ENCODE peak calls at places on chromosomes 4 and X, in four cellular contexts. E is left ventricle myocardium inferior, O is stomach, Y is GM23338. H is an unnamed sample.

GRCh38 chrX:104018126-104018525 is 4.6 kb upstream of the H2BW1 start:
- DNase-seq in Y (no peak), E (no peak), O (no peak), H (no peak)

GRCh38 chr4:72022553-72022952 is 9.2 kb upstream of the NPFFR2 start:
- DNase-seq in Y (no peak), O (no peak), E (no peak), H (no peak)

GRCh38 chr4:151485541-151486131 is 76.7 kb downstream of the FHIP1A start:
- DNase-seq in E (no peak), Y (peak; percentile 32), O (no peak), H (no peak)

GRCh38 chr4:128630881-128631280 is 178.6 kb upstream of the JADE1 start:
- DNase-seq in E (no peak), Y (no peak), O (no peak), H (no peak)

GRCh38 chr4:19748470-19748869 is 503.2 kb upstream of the SLIT2 start:
- DNase-seq in O (no peak), E (peak; percentile 17), Y (no peak), H (no peak)

GRCh38 chr4:85677286-85677685 is 202.3 kb downstream of the ARHGAP24 start:
- DNase-seq in Y (no peak), E (no peak), O (no peak), H (peak; percentile 85)

GRCh38 chrX:37287741-37288424 is 61.3 kb upstream of the PRRG1 start:
- DNase-seq in E (no peak), Y (no peak), O (no peak), H (no peak)

GRCh38 chr4:147361726-147362125 is 119.2 kb upstream of the EDNRA start:
- DNase-seq in Y (no peak), E (no peak), O (peak; percentile 33), H (peak; percentile 46)

GRCh38 chr4:116332508-116332907 is 752.9 kb downstream of the TRAM1L1 start:
- DNase-seq in E (no peak), O (no peak), Y (no peak), H (no peak)

GRCh38 chrX:140725500-140725899 is 15.9 kb downstream of the LINC00632 start:
- DNase-seq in E (no peak), O (no peak), Y (no peak), H (no peak)

GRCh38 chrX:20383487-20383886 is 116.8 kb upstream of the RPS6KA3 start:
- DNase-seq in Y (no peak), E (no peak), O (no peak), H (no peak)

GRCh38 chrX:8803326-8803725 is 2.1 kb upstream of the FAM9A start:
- DNase-seq in E (no peak), Y (no peak), O (no peak), H (no peak)

GRCh38 chr4:80112236-80112635 is 39.2 kb upstream of the ANTXR2 start:
- DNase-seq in O (no peak), E (peak; percentile 32), Y (no peak), H (no peak)

GRCh38 chr4:47926667-47927258 is 12.4 kb upstream of the NFXL1 start:
- DNase-seq in Y (peak; percentile 94), E (no peak), O (peak; percentile 61), H (peak; percentile 75)

GRCh38 chrX:12370444-12371089 is 232.3 kb downstream of the FRMPD4 start:
- DNase-seq in Y (no peak), E (peak; percentile 15), O (no peak), H (no peak)

GRCh38 chrX:98795636-98796035 is 1614.4 kb downstream of the PCDH19 start:
- DNase-seq in Y (no peak), O (no peak), E (no peak), H (no peak)

GRCh38 chrX:15877380-15877779 is 22.8 kb upstream of the AP1S2 start:
- DNase-seq in O (no peak), E (peak; percentile 12), Y (no peak), H (no peak)

GRCh38 chr4:45897934-45898585 is 225.8 kb downstream of the GABRG1 start:
- DNase-seq in Y (no peak), E (no peak), O (no peak), H (no peak)

GRCh38 chr4:26069218-26069617 is 155.2 kb downstream of the SMIM20 start:
- DNase-seq in Y (peak; percentile 89), E (no peak), O (no peak), H (no peak)

GRCh38 chr4:37666625-37667071 is 19.5 kb downstream of the RELL1 start:
- DNase-seq in O (peak; percentile 77), Y (peak; percentile 22), E (no peak), H (no peak)

GRCh38 chrX:23908219-23909003 is 605 bp downstream of the CXorf58 start:
- DNase-seq in O (no peak), Y (peak; percentile 53), E (no peak), H (no peak)

GRCh38 chr4:27666943-27667342 is 806.3 kb downstream of the STIM2 start:
- DNase-seq in E (no peak), Y (peak; percentile 55), O (no peak), H (no peak)

GRCh38 chrX:19344207-19344534 is 444 bp downstream of the PDHA1 start:
- DNase-seq in O (no peak), E (no peak), Y (peak; percentile 6), H (no peak)

GRCh38 chrX:19343462-19344206 is at the start of gene PDHA1:
- DNase-seq in Y (peak; percentile 92), O (peak; percentile 95), E (peak; percentile 93), H (peak; percentile 94)

GRCh38 chrX:19342331-19342906 is 1.3 kb upstream of the PDHA1 start:
- DNase-seq in E (no peak), O (no peak), Y (no peak), H (no peak)

GRCh38 chrX:19343085-19343461 is 654 bp upstream of the PDHA1 start:
- DNase-seq in Y (peak; percentile 2), O (no peak), E (no peak), H (no peak)

GRCh38 chrX:19344661-19345060 is 934 bp downstream of the PDHA1 start:
- DNase-seq in E (no peak), Y (no peak), O (no peak), H (no peak)
- TF ChIP-seq CTCF in E (no peak), Y (no peak), O (no peak), H (no peak)

GRCh38 chrX:54357414-54358377 is at the start of gene WNK3:
- DNase-seq in E (peak; percentile 71), Y (peak; percentile 90), O (peak; percentile 63), H (peak; percentile 82)
- H3K4me3 ChIP-seq in E (peak within 1 kb of the TSS; percentile 68), Y (peak within 1 kb of the TSS; percentile 81), O (peak within 1 kb of the TSS; percentile 43), H (peak within 1 kb of the TSS; percentile 61)

GRCh38 chr4:3239998-3240920 is 8.7 kb upstream of the MSANTD1 start:
- DNase-seq in Y (no peak), E (no peak), O (no peak), H (peak; percentile 70)

GRCh38 chr4:3244002-3244401 is 5.0 kb upstream of the MSANTD1 start:
- DNase-seq in O (no peak), E (no peak), Y (no peak), H (peak; percentile 43)

GRCh38 chr4:3243066-3243775 is 5.7 kb upstream of the MSANTD1 start:
- DNase-seq in O (no peak), Y (peak; percentile 19), E (no peak), H (no peak)

GRCh38 chr4:3240936-3241522 is 7.9 kb upstream of the MSANTD1 start:
- DNase-seq in E (no peak), Y (no peak), O (no peak), H (no peak)

DNA sequence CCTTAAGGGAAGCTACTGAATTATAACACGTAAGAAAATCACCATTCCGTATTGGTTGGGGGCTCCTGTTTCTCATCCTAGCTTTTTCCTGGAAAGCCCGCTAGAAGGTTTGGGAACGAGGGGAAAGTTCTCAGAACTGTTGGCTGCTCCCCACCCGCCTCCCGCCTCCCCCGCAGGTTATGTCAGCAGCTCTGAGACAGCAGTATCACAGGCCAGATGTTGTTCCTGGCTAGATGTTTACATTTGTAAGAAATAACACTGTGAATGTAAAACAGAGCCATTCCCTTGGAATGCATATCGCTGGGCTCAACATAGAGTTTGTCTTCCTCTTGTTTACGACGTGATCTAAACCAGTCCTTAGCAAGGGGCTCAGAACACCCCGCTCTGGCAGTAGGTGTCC is 7.1 kb upstream of the MSANTD1 start:
- DNase-seq in Y (no peak), E (no peak), O (no peak), H (no peak)
- H3K4me1 ChIP-seq in Y (peaks cover 11% of the 10 kb centered on the region), E (peaks cover 3% of the 10 kb centered on the region), O (peaks cover 10% of the 10 kb centered on the region), H (peaks cover 11% of the 10 kb centered on the region)

DNA sequence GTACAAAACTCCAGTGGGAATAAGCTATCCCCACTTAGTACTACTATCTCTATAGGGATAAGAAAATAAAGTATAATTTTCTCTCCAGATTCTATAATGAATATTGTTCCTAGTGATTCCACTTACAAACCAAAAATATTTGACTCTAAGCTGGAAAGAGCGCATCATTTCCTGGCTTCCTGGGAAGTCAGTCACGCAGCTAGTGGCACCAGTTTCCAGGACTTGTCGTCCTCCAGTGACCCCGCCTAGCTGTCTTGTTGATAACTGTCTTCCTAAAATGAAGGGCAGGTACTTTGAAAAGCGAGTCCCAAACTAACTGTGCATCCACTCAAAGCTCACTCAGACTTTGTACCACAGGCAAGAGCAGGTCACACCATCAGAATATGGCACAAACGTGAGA is 39.3 kb downstream of the LNX1 start:
- DNase-seq in E (no peak), O (no peak), Y (no peak), H (no peak)
- TF ChIP-seq CTCF in E (no peak), O (no peak), Y (no peak), H (no peak)

GRCh38 chrX:57285001-57285400 is 1.5 kb upstream of the FAAH2 start:
- DNase-seq in O (no peak), Y (no peak), E (no peak), H (no peak)

GRCh38 chrX:57289089-57289488 is 2.6 kb downstream of the FAAH2 start:
- DNase-seq in E (no peak), O (no peak), Y (no peak), H (no peak)

GRCh38 chrX:57282568-57282967 is 3.9 kb upstream of the FAAH2 start:
- DNase-seq in Y (peak; percentile 27), O (no peak), E (no peak), H (no peak)

GRCh38 chrX:57286507-57287251 is at the start of gene FAAH2:
- DNase-seq in Y (peak; percentile 74), E (no peak), O (peak; percentile 77), H (no peak)
- H3K4me3 ChIP-seq in Y (peak within 1 kb of the TSS; percentile 59), E (peak within 1 kb of the TSS; percentile 53), O (peak within 1 kb of the TSS; percentile 12), H (no peak within 1 kb of the TSS)

DNA sequence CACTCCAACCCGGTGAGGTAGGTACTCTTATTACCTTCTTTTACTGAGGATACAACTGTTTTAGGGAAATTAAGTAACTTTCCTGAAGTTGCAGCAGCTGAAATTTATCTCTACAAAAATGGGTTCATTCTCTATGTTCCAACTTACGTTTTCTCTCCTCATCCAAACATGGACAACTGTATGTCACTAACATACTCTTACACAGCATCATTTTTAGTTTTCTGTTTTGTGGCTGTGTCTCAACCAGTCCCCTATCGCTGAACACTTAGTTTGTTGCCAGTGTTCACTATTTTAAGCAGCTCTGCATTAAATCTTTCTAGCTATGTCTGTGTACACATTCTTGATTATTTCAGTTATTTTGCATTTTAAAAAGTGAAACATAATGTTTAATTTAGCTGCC is 3.6 kb downstream of the SGMS2 start:
- DNase-seq in E (no peak), O (no peak), Y (no peak), H (no peak)
- H3K4me1 ChIP-seq in E (peaks cover 63% of the 10 kb centered on the region), O (peaks cover 63% of the 10 kb centered on the region), Y (peaks cover 16% of the 10 kb centered on the region), H (no peaks in the 10 kb centered on the region)

GRCh38 chrX:70096052-70096451 is 33.8 kb downstream of the OTUD6A start:
- DNase-seq in O (no peak), E (no peak), Y (peak; percentile 13), H (no peak)
- TF ChIP-seq CTCF in O (no peak), E (peak; percentile 44), Y (peak; percentile 35), H (no peak)